ENCODE peak calls at places on chromosomes 5 and 9, in five cellular contexts. One of them, this sample, is unnamed.

GRCh38 chr9:108041551-108041950 is 552.0 kb upstream of the KLF4 start:
- DNase-seq in AG10803: peak
- DNase-seq in choroid plexus epithelial cell: peak
- DNase-seq in fibroblast of mammary gland: peak
- DNase-seq in testis: no peak
- DNase-seq in this sample: no peak

GRCh38 chr9:87572719-87573118 is 75.1 kb downstream of the DAPK1 start:
- DNase-seq in AG10803: no peak
- DNase-seq in testis: no peak
- DNase-seq in choroid plexus epithelial cell: no peak
- DNase-seq in fibroblast of mammary gland: no peak
- DNase-seq in this sample: no peak

GRCh38 chr5:83434929-83435328 is 36.6 kb upstream of the VCAN start:
- DNase-seq in choroid plexus epithelial cell: no peak
- DNase-seq in fibroblast of mammary gland: peak
- DNase-seq in AG10803: peak
- DNase-seq in testis: no peak
- DNase-seq in this sample: no peak

GRCh38 chr9:93028448-93029006 is 30.0 kb upstream of the SUSD3 start:
- DNase-seq in choroid plexus epithelial cell: no peak
- DNase-seq in AG10803: no peak
- DNase-seq in fibroblast of mammary gland: no peak
- DNase-seq in testis: no peak
- DNase-seq in this sample: no peak

GRCh38 chr5:43700591-43700990 is 97.6 kb downstream of the NNT start:
- DNase-seq in AG10803: no peak
- DNase-seq in fibroblast of mammary gland: no peak
- DNase-seq in testis: no peak
- DNase-seq in choroid plexus epithelial cell: no peak
- DNase-seq in this sample: no peak

GRCh38 chr5:95414441-95414840 is 23.3 kb downstream of the FAM81B start:
- DNase-seq in choroid plexus epithelial cell: no peak
- DNase-seq in fibroblast of mammary gland: no peak
- DNase-seq in AG10803: no peak
- DNase-seq in testis: no peak
- DNase-seq in this sample: no peak

GRCh38 chr5:95725937-95726810 is 5.0 kb upstream of the RHOBTB3 start:
- DNase-seq in choroid plexus epithelial cell: peak
- DNase-seq in AG10803: peak
- DNase-seq in fibroblast of mammary gland: no peak
- DNase-seq in testis: no peak
- DNase-seq in this sample: peak

GRCh38 chr5:22541037-22541436 is 312.1 kb downstream of the CDH12 start:
- DNase-seq in testis: no peak
- DNase-seq in AG10803: no peak
- DNase-seq in fibroblast of mammary gland: no peak
- DNase-seq in choroid plexus epithelial cell: no peak
- DNase-seq in this sample: no peak

GRCh38 chr9:109163194-109163593 is 3.9 kb downstream of the FRRS1L start:
- DNase-seq in fibroblast of mammary gland: no peak
- DNase-seq in testis: no peak
- DNase-seq in choroid plexus epithelial cell: no peak
- DNase-seq in AG10803: no peak
- DNase-seq in this sample: no peak

GRCh38 chr5:179417696-179418095 is 72.4 kb upstream of the ADAMTS2 start:
- DNase-seq in choroid plexus epithelial cell: no peak
- DNase-seq in AG10803: no peak
- DNase-seq in testis: no peak
- DNase-seq in fibroblast of mammary gland: no peak
- DNase-seq in this sample: no peak

GRCh38 chr5:131814990-131815389 is 18.2 kb upstream of the FNIP1 start:
- DNase-seq in AG10803: peak
- DNase-seq in fibroblast of mammary gland: peak
- DNase-seq in testis: no peak
- DNase-seq in choroid plexus epithelial cell: peak
- DNase-seq in this sample: peak

GRCh38 chr9:14314424-14314928 is 535 bp upstream of the NFIB start:
- DNase-seq in testis: peak
- DNase-seq in AG10803: peak
- DNase-seq in fibroblast of mammary gland: peak
- DNase-seq in choroid plexus epithelial cell: peak
- DNase-seq in this sample: no peak

GRCh38 chr5:35092703-35093102 is 45.0 kb upstream of the AGXT2 start:
- DNase-seq in testis: no peak
- DNase-seq in choroid plexus epithelial cell: no peak
- DNase-seq in AG10803: no peak
- DNase-seq in fibroblast of mammary gland: no peak
- DNase-seq in this sample: no peak

GRCh38 chr9:90451804-90452203 is 190.8 kb downstream of the DIRAS2 start:
- DNase-seq in choroid plexus epithelial cell: no peak
- DNase-seq in AG10803: no peak
- DNase-seq in testis: no peak
- DNase-seq in fibroblast of mammary gland: no peak
- DNase-seq in this sample: no peak

GRCh38 chr9:69171517-69171916 is 2.6 kb upstream of the TJP2 start:
- DNase-seq in fibroblast of mammary gland: no peak
- DNase-seq in testis: no peak
- DNase-seq in AG10803: no peak
- DNase-seq in choroid plexus epithelial cell: no peak
- DNase-seq in this sample: no peak

GRCh38 chr5:25094219-25094618 is 449.4 kb upstream of the CDH10 start:
- DNase-seq in choroid plexus epithelial cell: no peak
- DNase-seq in fibroblast of mammary gland: no peak
- DNase-seq in testis: no peak
- DNase-seq in AG10803: no peak
- DNase-seq in this sample: no peak

GRCh38 chr5:78377718-78378105 is 17.3 kb downstream of the SCAMP1 start:
- DNase-seq in AG10803: no peak
- DNase-seq in choroid plexus epithelial cell: no peak
- DNase-seq in fibroblast of mammary gland: no peak
- DNase-seq in testis: no peak
- DNase-seq in this sample: no peak

GRCh38 chr5:91221917-91222316 is 161.2 kb downstream of the ARRDC3 start:
- DNase-seq in AG10803: no peak
- DNase-seq in testis: no peak
- DNase-seq in choroid plexus epithelial cell: no peak
- DNase-seq in fibroblast of mammary gland: no peak
- DNase-seq in this sample: no peak

GRCh38 chr9:137302176-137303030 is at the start of gene NRARP:
- DNase-seq in choroid plexus epithelial cell: peak
- DNase-seq in fibroblast of mammary gland: peak
- DNase-seq in AG10803: peak
- DNase-seq in testis: peak
- DNase-seq in this sample: no peak

GRCh38 chr5:39716532-39716971 is 291.8 kb upstream of the DAB2 start:
- DNase-seq in choroid plexus epithelial cell: peak
- DNase-seq in testis: peak
- DNase-seq in AG10803: peak
- DNase-seq in fibroblast of mammary gland: peak
- DNase-seq in this sample: no peak

GRCh38 chr9:82247318-82247717 is 258.7 kb downstream of the SPATA31D1 start:
- DNase-seq in testis: peak
- DNase-seq in fibroblast of mammary gland: peak
- DNase-seq in AG10803: no peak
- DNase-seq in choroid plexus epithelial cell: no peak
- DNase-seq in this sample: no peak

GRCh38 chr9:135804588-135805421 is 102.5 kb downstream of the CAMSAP1 start:
- DNase-seq in choroid plexus epithelial cell: peak
- DNase-seq in AG10803: peak
- DNase-seq in testis: no peak
- DNase-seq in fibroblast of mammary gland: no peak
- DNase-seq in this sample: no peak

GRCh38 chr9:89606567-89607311 is 1.9 kb downstream of the GADD45G start:
- DNase-seq in testis: peak
- DNase-seq in fibroblast of mammary gland: peak
- DNase-seq in choroid plexus epithelial cell: peak
- DNase-seq in AG10803: no peak
- DNase-seq in this sample: no peak

GRCh38 chr5:92544567-92544966 is 1036.5 kb downstream of the NR2F1-AS1 start:
- DNase-seq in fibroblast of mammary gland: peak
- DNase-seq in choroid plexus epithelial cell: peak
- DNase-seq in AG10803: peak
- DNase-seq in testis: no peak
- DNase-seq in this sample: no peak

GRCh38 chr5:73793911-73794310 is 167.9 kb downstream of the ARHGEF28 start:
- DNase-seq in fibroblast of mammary gland: peak
- DNase-seq in testis: no peak
- DNase-seq in AG10803: no peak
- DNase-seq in choroid plexus epithelial cell: peak
- DNase-seq in this sample: no peak

GRCh38 chr9:72788966-72789365 is 163.9 kb downstream of the ALDH1A1 start:
- DNase-seq in AG10803: peak
- DNase-seq in fibroblast of mammary gland: no peak
- DNase-seq in choroid plexus epithelial cell: no peak
- DNase-seq in testis: no peak
- DNase-seq in this sample: no peak

GRCh38 chr9:81035601-81036000 is 653.7 kb downstream of the TLE1 start:
- DNase-seq in choroid plexus epithelial cell: no peak
- DNase-seq in AG10803: no peak
- DNase-seq in fibroblast of mammary gland: no peak
- DNase-seq in testis: no peak
- DNase-seq in this sample: no peak

GRCh38 chr5:154002511-154003020 is 36.1 kb downstream of the FAM114A2 start:
- DNase-seq in testis: no peak
- DNase-seq in AG10803: no peak
- DNase-seq in choroid plexus epithelial cell: no peak
- DNase-seq in fibroblast of mammary gland: no peak
- DNase-seq in this sample: no peak

GRCh38 chr5:79235578-79236363 is at the start of gene JMY:
- DNase-seq in fibroblast of mammary gland: peak
- DNase-seq in testis: peak
- DNase-seq in choroid plexus epithelial cell: peak
- DNase-seq in AG10803: peak
- DNase-seq in this sample: no peak

DNA sequence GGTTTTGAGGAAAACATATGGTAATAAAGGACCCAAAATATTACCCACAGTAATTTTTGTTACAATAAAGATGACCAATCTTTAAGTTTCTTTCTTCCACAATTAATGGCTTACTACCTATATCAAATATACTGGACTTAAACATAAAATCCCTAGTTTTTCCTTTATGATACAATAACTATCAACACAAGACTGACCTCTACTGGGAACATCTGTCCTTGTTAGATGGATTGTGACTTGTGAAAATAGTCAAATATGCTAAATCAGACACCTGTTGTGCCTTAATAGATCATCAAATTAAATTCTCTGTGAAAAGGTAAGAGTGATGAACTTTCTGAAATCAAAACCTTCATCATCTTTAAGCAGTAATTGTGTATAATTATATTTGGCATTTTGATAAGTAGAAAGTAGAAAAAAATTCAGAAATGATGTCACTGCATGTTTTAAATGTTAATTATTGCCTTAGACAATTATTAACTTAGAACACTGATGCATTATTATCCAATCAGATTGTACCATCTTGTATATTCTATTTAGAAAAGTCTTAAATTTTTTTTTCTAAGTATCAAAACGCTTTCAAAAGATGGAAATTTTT is 113.6 kb downstream of the DEPDC1B start:
- DNase-seq in fibroblast of mammary gland: peak
- DNase-seq in AG10803: peak
- DNase-seq in choroid plexus epithelial cell: peak
- DNase-seq in testis: no peak
- DNase-seq in this sample: no peak
- TF ChIP-seq CTCF in fibroblast of mammary gland: peak
- TF ChIP-seq CTCF in AG10803: peak
- TF ChIP-seq CTCF in choroid plexus epithelial cell: peak
- TF ChIP-seq CTCF in testis: no peak
- TF ChIP-seq CTCF in this sample: no peak

DNA sequence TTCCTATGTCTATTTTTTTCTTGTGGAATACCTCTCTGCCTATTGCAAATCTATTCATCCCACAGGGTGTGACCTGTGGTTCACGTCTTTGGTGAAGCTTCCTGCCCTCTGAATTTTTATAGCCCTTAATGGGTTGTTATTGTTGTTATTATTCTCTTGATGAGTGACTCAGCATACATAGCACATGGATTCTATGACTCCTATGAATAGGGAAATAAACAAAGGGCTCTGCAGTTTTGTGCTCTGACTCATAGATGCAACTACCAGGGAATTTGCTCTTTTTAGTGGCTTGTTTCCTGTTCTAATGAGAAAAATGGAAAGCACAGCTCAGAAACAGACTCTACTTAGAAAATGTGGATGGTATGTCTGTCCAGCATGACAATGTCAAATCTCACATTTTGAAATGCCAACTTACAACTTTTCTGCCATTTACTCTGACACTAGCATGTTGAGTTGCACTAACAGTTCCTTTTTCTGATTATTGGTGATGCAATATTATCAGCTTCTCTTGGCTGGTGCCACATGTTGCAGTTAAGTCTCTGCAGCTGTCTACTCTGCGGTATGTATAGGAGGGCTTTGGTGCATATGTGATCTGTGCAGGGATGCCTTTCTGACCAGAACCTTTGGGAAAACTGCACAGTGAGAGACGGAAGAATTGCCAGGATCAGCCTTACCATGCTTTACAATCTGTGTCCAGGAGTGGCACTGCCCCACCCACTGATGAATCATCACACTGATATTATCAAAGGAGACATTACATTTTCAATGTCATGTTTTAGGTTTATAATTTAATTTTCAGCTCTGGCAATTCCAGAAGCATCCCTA is 996.4 kb upstream of the WWC1 start:
- DNase-seq in choroid plexus epithelial cell: peak
- DNase-seq in AG10803: peak
- DNase-seq in fibroblast of mammary gland: peak
- DNase-seq in testis: no peak
- DNase-seq in this sample: peak
- H3K4me3 ChIP-seq in choroid plexus epithelial cell: no peak
- H3K4me3 ChIP-seq in AG10803: no peak
- H3K4me3 ChIP-seq in fibroblast of mammary gland: no peak
- H3K4me3 ChIP-seq in testis: no peak
- H3K4me3 ChIP-seq in this sample: no peak

GRCh38 chr5:169549453-169549852 is 34.1 kb upstream of the SPDL1 start:
- DNase-seq in choroid plexus epithelial cell: no peak
- DNase-seq in fibroblast of mammary gland: peak
- DNase-seq in testis: no peak
- DNase-seq in AG10803: peak
- DNase-seq in this sample: no peak

GRCh38 chr5:169547508-169547907 is 36.1 kb upstream of the SPDL1 start:
- DNase-seq in AG10803: peak
- DNase-seq in fibroblast of mammary gland: no peak
- DNase-seq in testis: no peak
- DNase-seq in choroid plexus epithelial cell: peak
- DNase-seq in this sample: no peak

GRCh38 chr5:169546346-169546745 is 37.2 kb upstream of the SPDL1 start:
- DNase-seq in choroid plexus epithelial cell: no peak
- DNase-seq in AG10803: peak
- DNase-seq in fibroblast of mammary gland: no peak
- DNase-seq in testis: no peak
- DNase-seq in this sample: no peak

GRCh38 chr5:169550227-169550626 is 33.3 kb upstream of the SPDL1 start:
- DNase-seq in testis: no peak
- DNase-seq in fibroblast of mammary gland: no peak
- DNase-seq in AG10803: peak
- DNase-seq in choroid plexus epithelial cell: no peak
- DNase-seq in this sample: no peak

GRCh38 chr5:169548315-169548714 is 35.3 kb upstream of the SPDL1 start:
- DNase-seq in fibroblast of mammary gland: peak
- DNase-seq in testis: no peak
- DNase-seq in AG10803: peak
- DNase-seq in choroid plexus epithelial cell: peak
- DNase-seq in this sample: no peak
- TF ChIP-seq CTCF in fibroblast of mammary gland: peak
- TF ChIP-seq CTCF in testis: no peak
- TF ChIP-seq CTCF in AG10803: peak
- TF ChIP-seq CTCF in choroid plexus epithelial cell: peak
- TF ChIP-seq CTCF in this sample: peak

GRCh38 chr9:23041466-23041865 is 594.8 kb downstream of the DMRTA1 start:
- DNase-seq in choroid plexus epithelial cell: no peak
- DNase-seq in fibroblast of mammary gland: no peak
- DNase-seq in AG10803: no peak
- DNase-seq in testis: no peak
- DNase-seq in this sample: no peak
- H3K4me3 ChIP-seq in choroid plexus epithelial cell: no peak
- H3K4me3 ChIP-seq in fibroblast of mammary gland: no peak
- H3K4me3 ChIP-seq in AG10803: no peak
- H3K4me3 ChIP-seq in testis: no peak
- H3K4me3 ChIP-seq in this sample: no peak

This sample was measured in AG04449.